ENCODE peak calls at places on chromosomes 1 and 21, in ten cellular contexts. V, F, H, O, G, M, Z, K, P and D are unnamed samples.

GRCh38 chr1:230815277-230815676 is 53.0 kb downstream of the C1orf198 start:
- DNase-seq in V (no peak), F (no peak), H (no peak), O (no peak), G (no peak), M (no peak), Z (no peak), K (no peak), P (no peak), D (no peak)

GRCh38 chr1:176552217-176552974 is 89.4 kb downstream of the PAPPA2 start:
- DNase-seq in V (no peak), F (no peak), H (no peak), O (no peak), G (no peak), M (no peak), Z (no peak), K (no peak), P (no peak), D (no peak)

GRCh38 chr21:45322960-45323461 is 35.3 kb upstream of the POFUT2 start:
- DNase-seq in V (peak; percentile 70), F (no peak), H (no peak), O (peak; percentile 54), G (no peak), M (no peak), Z (no peak), K (no peak), P (no peak), D (no peak)

GRCh38 chr1:116268211-116268610 is 104.8 kb upstream of the ATP1A1 start:
- DNase-seq in V (peak; percentile 17), F (no peak), H (no peak), O (peak; percentile 16), G (no peak), M (peak; percentile 32), Z (peak; percentile 4), K (peak; percentile 63), P (no peak), D (peak; percentile 5)

GRCh38 chr1:29017975-29018712 is 103.8 kb downstream of the EPB41 start:
- DNase-seq in V (no peak), F (no peak), H (no peak), O (no peak), G (no peak), M (no peak), Z (no peak), K (no peak), P (no peak), D (no peak)

GRCh38 chr1:173549813-173550212 is 53.1 kb downstream of the SLC9C2 start:
- DNase-seq in V (no peak), F (no peak), H (no peak), O (no peak), G (no peak), M (no peak), Z (no peak), K (no peak), P (no peak), D (peak; percentile 23)

GRCh38 chr21:36663033-36663855 is 35.7 kb upstream of the SIM2 start:
- DNase-seq in V (peak; percentile 33), F (no peak), H (no peak), O (peak; percentile 11), G (no peak), M (no peak), Z (no peak), K (no peak), P (no peak), D (no peak)

GRCh38 chr1:212916395-212917133 is 33.8 kb upstream of the VASH2 start:
- DNase-seq in V (peak; percentile 34), F (no peak), H (peak; percentile 51), O (peak; percentile 33), G (no peak), M (no peak), Z (no peak), K (no peak), P (no peak), D (peak; percentile 23)

GRCh38 chr1:214584805-214585766 is 17.9 kb upstream of the CENPF start:
- DNase-seq in V (peak; percentile 76), F (no peak), H (peak; percentile 26), O (peak; percentile 76), G (no peak), M (no peak), Z (no peak), K (peak; percentile 64), P (no peak), D (peak; percentile 75)

GRCh38 chr1:234638832-234639799 is 29.1 kb upstream of the IRF2BP2 start:
- DNase-seq in V (peak; percentile 40), F (no peak), H (no peak), O (no peak), G (no peak), M (peak; percentile 80), Z (no peak), K (peak; percentile 65), P (no peak), D (no peak)

GRCh38 chr1:88661188-88661587 is 22.9 kb upstream of the PKN2 start:
- DNase-seq in V (no peak), F (no peak), H (no peak), O (no peak), G (no peak), M (peak; percentile 6), Z (peak; percentile 44), K (no peak), P (no peak), D (no peak)

GRCh38 chr1:235004840-235005391 is 123.7 kb downstream of the TOMM20 start:
- DNase-seq in V (no peak), F (no peak), H (no peak), O (no peak), G (no peak), M (no peak), Z (no peak), K (no peak), P (no peak), D (no peak)

GRCh38 chr1:92167151-92167550 is 50.6 kb upstream of the C1orf146 start:
- DNase-seq in V (no peak), F (no peak), H (no peak), O (no peak), G (no peak), M (no peak), Z (no peak), K (no peak), P (no peak), D (no peak)

GRCh38 chr1:221723918-221724263 is 18.0 kb downstream of the DUSP10 start:
- DNase-seq in V (peak; percentile 34), F (no peak), H (no peak), O (no peak), G (no peak), M (no peak), Z (no peak), K (no peak), P (no peak), D (no peak)

GRCh38 chr1:69269491-69269890 is 298.2 kb upstream of the LRRC7 start:
- DNase-seq in V (no peak), F (no peak), H (no peak), O (no peak), G (no peak), M (peak; percentile 5), Z (no peak), K (no peak), P (no peak), D (no peak)

GRCh38 chr1:117860906-117861610 is 68.4 kb downstream of the GDAP2 start:
- DNase-seq in V (peak; percentile 94), F (no peak), H (no peak), O (no peak), G (no peak), M (no peak), Z (no peak), K (no peak), P (no peak), D (no peak)

GRCh38 chr1:219467524-219467923 is 145.4 kb downstream of the ZC3H11B start:
- DNase-seq in V (peak; percentile 33), F (no peak), H (no peak), O (peak; percentile 13), G (no peak), M (no peak), Z (no peak), K (no peak), P (no peak), D (no peak)

GRCh38 chr1:229989591-229990248 is 77.3 kb upstream of the GALNT2 start:
- DNase-seq in V (no peak), F (no peak), H (no peak), O (no peak), G (no peak), M (no peak), Z (no peak), K (no peak), P (no peak), D (no peak)

GRCh38 chr1:161059293-161059692 is 10.4 kb downstream of the ARHGAP30 start:
- DNase-seq in V (no peak), F (no peak), H (no peak), O (no peak), G (no peak), M (no peak), Z (no peak), K (no peak), P (no peak), D (no peak)